ENCODE peak calls at places on chromosomes 2 and 18, in eight cellular contexts. I is ACHN, A is Right ventricle myocardium inferior, J is HTR-8/SVneo, D is AG20443, Q is cardiac muscle cell, X is NCI-H2081, S is renal cortical epithelial cell. C is an unnamed sample.
A peak's percentile ranks its signal among the peaks of the same experiment; 100 is the strongest.

GRCh38 chr18:56107821-56108485 is 520.0 kb upstream of the TCF4 start:
- DNase-seq in I (no peak), A (no peak), J (no peak), D (no peak), Q (peak; percentile 38), X (no peak), S (no peak), C (no peak)

GRCh38 chr2:15800489-15801329 is 139.6 kb upstream of the MYCN start:
- DNase-seq in I (no peak), A (no peak), J (no peak), D (no peak), Q (peak; percentile 37), X (no peak), S (no peak), C (no peak)

GRCh38 chr18:51196116-51196810 is 1.2 kb downstream of the MEX3C start:
- DNase-seq in I (peak; percentile 25), A (peak; percentile 78), J (no peak), D (peak; percentile 35), Q (peak; percentile 36), X (no peak), S (peak; percentile 13), C (no peak)

GRCh38 chr2:42979416-42979869 is 187.1 kb upstream of the HAAO start:
- DNase-seq in I (no peak), A (no peak), J (no peak), D (no peak), Q (no peak), X (no peak), S (peak; percentile 52), C (no peak)

GRCh38 chr2:217316743-217317142 is 456.9 kb upstream of the TNP1 start:
- DNase-seq in I (no peak), A (no peak), J (peak; percentile 82), D (peak; percentile 39), Q (peak; percentile 72), X (no peak), S (no peak), C (peak; percentile 95)

GRCh38 chr2:221818569-221818968 is 246.5 kb upstream of the EPHA4 start:
- DNase-seq in I (no peak), A (no peak), J (no peak), D (no peak), Q (no peak), X (no peak), S (peak; percentile 23), C (no peak)

GRCh38 chr2:230666885-230667712 is 45.5 kb upstream of the CAB39 start:
- DNase-seq in I (no peak), A (no peak), J (no peak), D (peak; percentile 46), Q (peak; percentile 27), X (no peak), S (peak; percentile 69), C (no peak)

GRCh38 chr2:58970365-58970764 is 729.2 kb upstream of the FANCL start:
- DNase-seq in I (no peak), A (no peak), J (no peak), D (no peak), Q (no peak), X (no peak), S (no peak), C (no peak)

GRCh38 chr2:6917761-6918421 is 679 bp downstream of the RNF144A start:
- DNase-seq in I (no peak), A (no peak), J (no peak), D (no peak), Q (no peak), X (no peak), S (no peak), C (no peak)

GRCh38 chr2:160388464-160389263 is 104.9 kb downstream of the RBMS1 start:
- DNase-seq in I (no peak), A (peak; percentile 70), J (no peak), D (no peak), Q (no peak), X (no peak), S (no peak), C (no peak)

GRCh38 chr2:128384956-128385355 is 66.3 kb upstream of the HS6ST1 start:
- DNase-seq in I (no peak), A (peak; percentile 5), J (no peak), D (no peak), Q (no peak), X (no peak), S (no peak), C (no peak)

GRCh38 chr2:219453691-219454131 is 19.1 kb downstream of the SPEG start:
- DNase-seq in I (peak; percentile 47), A (peak; percentile 83), J (peak; percentile 72), D (peak; percentile 80), Q (peak; percentile 95), X (no peak), S (peak; percentile 29), C (no peak)

GRCh38 chr18:48138211-48138610 is 207.8 kb upstream of the SMAD2 start:
- DNase-seq in I (no peak), A (no peak), J (no peak), D (no peak), Q (no peak), X (no peak), S (no peak), C (no peak)

GRCh38 chr2:235083822-235084221 is 132.0 kb downstream of the SH3BP4 start:
- DNase-seq in I (no peak), A (no peak), J (no peak), D (no peak), Q (no peak), X (no peak), S (no peak), C (no peak)

GRCh38 chr2:203280428-203281064 is 41.7 kb downstream of the CYP20A1 start:
- DNase-seq in I (no peak), A (no peak), J (peak; percentile 15), D (peak; percentile 24), Q (peak; percentile 62), X (no peak), S (peak; percentile 80), C (no peak)

GRCh38 chr18:52670903-52671302 is 330.9 kb downstream of the DCC start:
- DNase-seq in I (peak; percentile 11), A (no peak), J (no peak), D (no peak), Q (peak; percentile 2), X (peak; percentile 5), S (peak; percentile 17), C (peak; percentile 73)

GRCh38 chr2:27320958-27321543 is 1.8 kb downstream of the MPV17 start:
- DNase-seq in I (peak; percentile 99), A (no peak), J (peak; percentile 98), D (peak; percentile 95), Q (peak; percentile 97), X (no peak), S (peak; percentile 99), C (peak; percentile 42)

GRCh38 chr18:49360582-49360981 is 99.9 kb downstream of the DYM start:
- DNase-seq in I (no peak), A (no peak), J (no peak), D (no peak), Q (no peak), X (no peak), S (no peak), C (no peak)

GRCh38 chr2:158999458-158999857 is 31.0 kb downstream of the TANC1 start:
- DNase-seq in I (no peak), A (no peak), J (no peak), D (no peak), Q (peak; percentile 49), X (no peak), S (no peak), C (no peak)

GRCh38 chr2:44663471-44664073 is 277.9 kb upstream of the SIX3 start:
- DNase-seq in I (no peak), A (no peak), J (no peak), D (no peak), Q (no peak), X (no peak), S (peak; percentile 12), C (no peak)

GRCh38 chr2:99422599-99422998 is 67.2 kb downstream of the REV1 start:
- DNase-seq in I (no peak), A (no peak), J (no peak), D (no peak), Q (no peak), X (no peak), S (no peak), C (no peak)

GRCh38 chr2:8502316-8502715 is 179.5 kb upstream of the ID2 start:
- DNase-seq in I (no peak), A (no peak), J (no peak), D (no peak), Q (no peak), X (no peak), S (no peak), C (no peak)

GRCh38 chr2:192288290-192288689 is 93.6 kb upstream of the TMEFF2 start:
- DNase-seq in I (no peak), A (no peak), J (no peak), D (no peak), Q (peak; percentile 13), X (peak; percentile 38), S (no peak), C (no peak)

GRCh38 chr18:55321268-55322175 is 266.5 kb downstream of the TCF4 start:
- DNase-seq in I (peak; percentile 82), A (peak; percentile 97), J (peak; percentile 27), D (peak; percentile 78), Q (peak; percentile 96), X (peak; percentile 78), S (peak; percentile 49), C (peak; percentile 96)

GRCh38 chr18:13112982-13113381 is 105.6 kb upstream of the LDLRAD4 start:
- DNase-seq in I (peak; percentile 24), A (peak; percentile 83), J (no peak), D (peak; percentile 59), Q (peak; percentile 72), X (peak; percentile 16), S (peak; percentile 27), C (peak; percentile 19)

GRCh38 chr2:239156516-239157265 is 244.1 kb downstream of the HDAC4 start:
- DNase-seq in I (no peak), A (no peak), J (no peak), D (no peak), Q (no peak), X (no peak), S (no peak), C (no peak)

GRCh38 chr2:213125646-213126347 is 25.6 kb downstream of the IKZF2 start:
- DNase-seq in I (no peak), A (no peak), J (no peak), D (peak; percentile 13), Q (peak; percentile 21), X (no peak), S (no peak), C (peak; percentile 54)

GRCh38 chr2:12105180-12105579 is 358.7 kb downstream of the LPIN1 start:
- DNase-seq in I (no peak), A (no peak), J (no peak), D (no peak), Q (no peak), X (no peak), S (no peak), C (no peak)

GRCh38 chr18:80033181-80034067 is 810 bp upstream of the RBFA start:
- DNase-seq in I (peak; percentile 92), A (peak; percentile 94), J (peak; percentile 68), D (no peak), Q (peak; percentile 56), X (no peak), S (peak; percentile 2), C (no peak)

GRCh38 chr2:232534940-232535735 is 4.4 kb upstream of the CHRNG start:
- DNase-seq in I (no peak), A (no peak), J (no peak), D (no peak), Q (no peak), X (no peak), S (no peak), C (no peak)

GRCh38 chr2:202519453-202519852 is 115.3 kb upstream of the FAM117B start:
- DNase-seq in I (no peak), A (no peak), J (no peak), D (no peak), Q (no peak), X (no peak), S (no peak), C (no peak)

GRCh38 chr18:54679318-54680149 is 88.5 kb downstream of the DYNAP start:
- DNase-seq in I (peak; percentile 72), A (no peak), J (peak; percentile 37), D (peak; percentile 79), Q (peak; percentile 90), X (peak; percentile 0), S (peak; percentile 82), C (peak; percentile 74)

GRCh38 chr18:79458131-79458838 is 62.6 kb downstream of the NFATC1 start:
- DNase-seq in I (peak; percentile 49), A (no peak), J (peak; percentile 74), D (peak; percentile 98), Q (peak; percentile 94), X (no peak), S (peak; percentile 75), C (no peak)

C was measured in A673.